ENCODE peak calls at places on chromosome 1, in ten cellular contexts. X, R, M, D, V, L, H, F, B and A are unnamed samples.
A peak's percentile ranks its signal among the peaks of the same experiment; 100 is the strongest.

GRCh38 chr1:53899708-53900107 is 5.7 kb downstream of the DIO1 start:
- DNase-seq in F (no peak), H (no peak), M (no peak), X (no peak), L (no peak), V (no peak), R (no peak), D (no peak), B (no peak), A (no peak)

GRCh38 chr1:20080441-20081330 is 10.7 kb downstream of the PLA2G5 start:
- DNase-seq in M (no peak), H (no peak), D (no peak), V (no peak), L (no peak), R (no peak), B (no peak), X (no peak), F (peak; percentile 50), A (no peak)

GRCh38 chr1:210222288-210223006 is 10.1 kb upstream of the SERTAD4 start:
- DNase-seq in L (peak; percentile 51), V (peak; percentile 71), F (no peak), M (no peak), D (no peak), R (no peak), X (no peak), H (no peak), B (peak; percentile 46), A (no peak)

GRCh38 chr1:155962599-155963211 is 15.6 kb downstream of the ARHGEF2 start:
- DNase-seq in L (no peak), H (no peak), M (no peak), F (no peak), B (no peak), D (no peak), R (no peak), X (peak; percentile 84), V (no peak), A (no peak)

GRCh38 chr1:185917646-185918045 is 183.5 kb downstream of the HMCN1 start:
- DNase-seq in L (no peak), V (no peak), R (no peak), D (no peak), H (peak; percentile 36), B (no peak), X (no peak), F (peak; percentile 31), M (no peak), A (no peak)

GRCh38 chr1:32998997-32999396 is 34.4 kb upstream of the RNF19B start:
- DNase-seq in B (no peak), V (no peak), X (no peak), M (peak; percentile 62), R (no peak), L (no peak), F (no peak), D (no peak), H (no peak), A (no peak)

GRCh38 chr1:172393354-172393753 is 27.1 kb upstream of the C1orf105 start:
- DNase-seq in L (no peak), X (no peak), B (no peak), V (no peak), D (no peak), H (no peak), R (no peak), F (no peak), M (no peak), A (no peak)

GRCh38 chr1:92958203-92958970 is 2.9 kb downstream of the DIPK1A start:
- DNase-seq in D (no peak), R (no peak), X (no peak), B (no peak), H (no peak), F (no peak), L (no peak), V (no peak), M (no peak), A (no peak)

GRCh38 chr1:112083487-112083886 is 94.0 kb upstream of the KCND3 start:
- DNase-seq in X (no peak), M (no peak), R (no peak), D (no peak), B (no peak), L (no peak), V (no peak), F (peak; percentile 3), H (peak; percentile 22), A (peak; percentile 5)

GRCh38 chr1:219072329-219072728 is 101.3 kb upstream of the LYPLAL1 start:
- DNase-seq in H (no peak), L (no peak), M (no peak), V (no peak), B (no peak), F (no peak), X (no peak), R (no peak), D (no peak), A (no peak)

GRCh38 chr1:214449371-214449770 is 102.0 kb downstream of the PTPN14 start:
- DNase-seq in B (no peak), R (no peak), M (no peak), H (no peak), D (no peak), X (no peak), F (no peak), L (no peak), V (no peak), A (no peak)

GRCh38 chr1:204190212-204191211 is 5.8 kb downstream of the KISS1 start:
- DNase-seq in M (no peak), B (no peak), V (peak; percentile 27), X (peak; percentile 77), F (peak; percentile 68), H (peak; percentile 65), R (peak; percentile 84), D (peak; percentile 83), L (no peak), A (no peak)

GRCh38 chr1:36155560-36156328 is at the start of gene MAP7D1:
- DNase-seq in M (peak; percentile 90), H (peak; percentile 82), R (peak; percentile 93), L (peak; percentile 76), D (peak; percentile 88), F (peak; percentile 65), B (no peak), X (peak; percentile 96), V (peak; percentile 83), A (peak; percentile 95)

GRCh38 chr1:86068126-86068805 is 88.3 kb downstream of the COL24A1 start:
- DNase-seq in V (no peak), F (no peak), B (no peak), R (no peak), M (no peak), H (no peak), X (no peak), L (no peak), D (no peak), A (no peak)